ENCODE peak calls at places on chromosomes 16 and 17, in seven cellular contexts. Y is stomach, F is uterus, U is neural progenitor cell, J is HL-60, K is OCI-LY7, W is A549. C is an unnamed sample.

GRCh38 chr16:58020628-58021521 is 4.7 kb upstream of the MMP15 start:
- DNase-seq in Y (peak; percentile 74), K (peak; percentile 67), U (peak; percentile 69), W (peak; percentile 48), F (peak; percentile 54), J (peak; percentile 53), C (peak; percentile 46)

GRCh38 chr16:58187092-58187491 is 10.8 kb downstream of the CSNK2A2 start:
- DNase-seq in F (no peak), J (no peak), W (no peak), K (no peak), U (no peak), Y (no peak), C (no peak)

GRCh38 chr17:19904924-19905323 is 37.2 kb upstream of the ULK2 start:
- DNase-seq in U (no peak), F (no peak), J (no peak), K (no peak), Y (no peak), W (no peak), C (no peak)

GRCh38 chr17:47330548-47330947 is 6.8 kb downstream of the EFCAB13 start:
- DNase-seq in F (no peak), Y (no peak), W (no peak), K (no peak), J (no peak), U (no peak), C (no peak)

GRCh38 chr17:76623271-76624146 is 20.0 kb downstream of the ST6GALNAC1 start:
- DNase-seq in J (peak; percentile 71), Y (peak; percentile 80), K (peak; percentile 75), W (peak; percentile 74), F (peak; percentile 82), U (peak; percentile 73), C (peak; percentile 84)

GRCh38 chr16:80806957-80807356 is 2.6 kb upstream of the CDYL2 start:
- DNase-seq in W (peak; percentile 7), F (no peak), K (no peak), U (no peak), Y (no peak), J (no peak), C (no peak)

GRCh38 chr17:15957206-15957605 is 12.3 kb downstream of the ADORA2B start:
- DNase-seq in K (no peak), U (no peak), F (no peak), Y (no peak), J (no peak), W (no peak), C (no peak)

GRCh38 chr17:82238562-82239201 is 9.8 kb downstream of the SLC16A3 start:
- DNase-seq in K (no peak), Y (peak; percentile 90), F (peak; percentile 82), W (peak; percentile 75), J (peak; percentile 97), U (no peak), C (peak; percentile 85)

GRCh38 chr17:37490638-37491614 is 1.2 kb downstream of the DUSP14 start:
- DNase-seq in K (peak; percentile 33), Y (no peak), J (peak; percentile 49), F (peak; percentile 61), W (peak; percentile 82), U (peak; percentile 70), C (no peak)

GRCh38 chr17:79176792-79177601 is 102.4 kb downstream of the ENGASE start:
- DNase-seq in W (no peak), U (peak; percentile 51), J (no peak), Y (no peak), F (no peak), K (no peak), C (peak; percentile 89)

GRCh38 chr17:69651921-69652320 is 237.4 kb downstream of the MAP2K6 start:
- DNase-seq in Y (no peak), J (no peak), W (no peak), U (no peak), F (no peak), K (no peak), C (no peak)

GRCh38 chr16:73054732-73055481 is 7.0 kb upstream of the ZFHX3 start:
- DNase-seq in Y (no peak), F (no peak), K (peak; percentile 11), J (no peak), U (no peak), W (peak; percentile 45), C (no peak)

GRCh38 chr17:67386965-67387551 is 10.0 kb downstream of the PITPNC1 start:
- DNase-seq in Y (peak; percentile 42), U (peak; percentile 85), W (peak; percentile 81), K (peak; percentile 56), F (no peak), J (peak; percentile 50), C (peak; percentile 80)

GRCh38 chr16:87056083-87056482 is 261.1 kb downstream of the C16orf95 start:
- DNase-seq in F (no peak), K (no peak), J (no peak), U (no peak), W (peak; percentile 5), Y (no peak), C (no peak)

GRCh38 chr16:8763899-8764298 is 33.5 kb downstream of the TMEM186 start:
- DNase-seq in F (no peak), J (no peak), K (no peak), U (peak; percentile 22), Y (no peak), W (no peak), C (no peak)

GRCh38 chr16:2530629-2531318 is 434 bp downstream of the CEMP1 start:
- DNase-seq in W (no peak), J (no peak), F (peak; percentile 22), Y (no peak), K (no peak), U (no peak), C (no peak)

GRCh38 chr16:8950580-8951077 is 13.1 kb downstream of the USP7 start:
- DNase-seq in U (no peak), J (no peak), K (no peak), W (no peak), Y (no peak), F (no peak), C (no peak)

GRCh38 chr16:83602797-83603735 is 204.7 kb upstream of the HSBP1 start:
- DNase-seq in W (no peak), J (no peak), U (no peak), F (no peak), Y (no peak), K (no peak), C (no peak)

GRCh38 chr16:10679921-10680320 is 14.8 kb downstream of the TEKT5 start:
- DNase-seq in F (no peak), W (no peak), J (no peak), U (no peak), Y (no peak), K (no peak), C (no peak)

GRCh38 chr17:58081641-58082340 is 1.4 kb upstream of the DYNLL2 start:
- DNase-seq in Y (no peak), K (no peak), J (no peak), W (no peak), F (no peak), U (peak; percentile 78), C (peak; percentile 76)

DNA sequence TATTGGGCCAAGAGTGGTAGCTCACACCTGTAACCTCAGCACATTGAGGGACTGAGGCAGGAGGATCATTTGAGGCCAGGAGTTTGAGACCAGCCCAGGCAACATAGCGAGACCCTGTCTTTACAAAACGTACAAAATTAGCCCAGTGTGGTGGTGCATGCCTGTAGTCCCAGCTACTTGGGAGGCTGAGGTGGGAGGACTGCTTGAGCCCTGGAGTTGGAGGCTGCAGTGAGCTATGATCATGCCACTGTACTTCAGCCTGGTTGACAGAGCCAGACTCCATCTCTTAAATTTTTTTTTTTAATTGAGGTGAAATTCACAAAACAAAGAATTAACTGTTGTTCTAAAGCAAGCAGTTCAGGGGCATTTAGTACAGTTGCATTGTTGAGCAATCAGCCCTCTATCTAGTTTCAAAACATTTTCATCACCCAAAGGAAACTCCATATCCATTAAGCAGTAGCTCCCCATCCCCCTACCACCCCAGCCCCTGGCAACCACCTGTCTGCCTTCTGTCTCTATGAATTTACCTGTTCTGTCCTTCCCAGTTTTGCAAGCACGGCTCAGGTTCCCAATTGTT is 15.6 kb downstream of the SNX29 start:
- DNase-seq in F (no peak), J (peak; percentile 49), W (no peak), K (no peak), U (no peak), Y (no peak), C (no peak)
- H3K4me3 ChIP-seq in F (no peak overlapping the region), J (no peak overlapping the region), W (no peak overlapping the region), K (no peak overlapping the region), U (no peak overlapping the region), Y (no peak overlapping the region), C (no peak overlapping the region)

DNA sequence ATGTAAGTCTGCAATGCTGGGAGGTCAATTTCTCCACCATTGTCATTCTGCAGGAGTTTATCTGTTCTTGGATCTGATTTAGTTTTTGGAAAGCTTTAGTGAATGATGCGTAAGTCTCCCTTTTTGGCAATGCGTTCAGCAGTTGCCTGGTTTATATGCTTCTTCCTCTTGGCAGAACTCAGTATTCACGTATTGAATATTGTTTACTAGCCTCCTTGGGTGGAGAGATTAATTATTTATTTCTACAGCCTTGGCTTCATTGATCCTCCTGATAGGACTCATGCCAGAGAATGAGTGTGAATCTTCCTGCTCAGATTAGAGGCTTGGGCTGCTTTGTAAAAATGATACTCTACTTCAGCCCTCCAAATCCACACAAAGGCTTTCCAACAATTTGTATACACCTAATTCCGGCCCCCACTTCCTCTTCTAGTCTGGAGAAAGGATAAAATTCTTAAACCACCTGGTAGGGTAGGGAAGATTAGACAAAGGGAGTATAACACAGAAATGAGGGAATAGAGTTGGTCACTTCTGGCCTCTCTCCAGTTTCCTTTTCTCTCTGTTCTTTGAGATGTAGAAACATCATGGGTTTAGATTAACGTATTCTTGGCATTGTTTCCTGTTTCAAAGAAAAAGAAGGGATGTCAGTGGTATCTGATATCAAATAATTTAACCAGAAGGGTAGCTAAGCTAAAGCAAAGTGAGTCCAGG is 929.8 kb downstream of the KCNJ2 start:
- DNase-seq in W (no peak), Y (no peak), F (no peak), U (no peak), J (no peak), K (no peak), C (no peak)
- H3K27ac ChIP-seq in W (no peak overlapping the region), Y (no peak overlapping the region), F (no peak overlapping the region), U (no peak overlapping the region), J (no peak overlapping the region), K (no peak overlapping the region), C (no peak overlapping the region)

DNA sequence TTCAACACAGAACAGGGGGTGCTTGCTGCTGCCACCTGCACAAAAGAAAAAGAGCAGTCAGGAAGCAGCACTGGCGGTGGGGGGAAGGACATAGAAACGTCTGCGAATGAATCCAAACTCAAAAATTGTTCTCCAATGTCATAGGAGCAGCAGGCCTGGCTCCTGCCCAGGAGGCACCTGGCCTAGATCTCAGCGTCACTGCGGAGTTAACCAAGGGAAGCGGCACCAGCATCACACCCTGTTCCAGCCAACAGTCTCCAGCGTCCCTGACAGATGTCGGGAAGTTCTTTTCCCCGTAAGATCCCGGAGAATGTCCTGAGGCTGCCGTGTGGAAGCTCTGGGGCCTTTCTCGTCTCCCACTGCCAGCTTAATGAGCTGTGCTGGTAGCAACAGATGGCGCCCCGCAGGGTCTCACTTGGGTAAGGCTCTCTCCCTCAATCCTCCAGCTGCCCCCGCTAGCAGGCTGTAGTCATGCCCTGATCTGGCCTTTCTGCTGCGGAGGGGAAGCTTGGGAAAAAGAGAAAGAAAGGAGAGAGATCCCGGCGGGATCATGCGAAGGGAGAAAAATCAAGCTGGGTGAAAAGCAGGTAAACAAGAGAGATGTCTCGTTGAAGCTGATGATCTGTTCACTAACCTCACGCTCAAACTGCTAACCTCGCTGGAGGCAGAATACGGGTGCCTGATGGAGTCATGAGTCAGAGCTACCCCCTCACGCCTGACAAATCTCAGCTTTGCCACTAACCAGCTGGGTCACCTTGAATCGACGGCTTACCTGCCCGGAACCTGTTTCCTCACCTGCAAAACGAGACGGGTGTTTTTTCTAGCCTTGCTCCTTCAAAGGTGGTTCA is 57.4 kb downstream of the MARCHF10 start:
- DNase-seq in K (no peak), W (no peak), U (peak; percentile 62), Y (no peak), J (no peak), F (peak; percentile 29), C (peak; percentile 99)
- TF ChIP-seq CTCF in K (no peak), W (no peak), U (no peak), Y (no peak), J (no peak), F (no peak), C (peak; percentile 39)

GRCh38 chr16:1159973-1160772 is 7.3 kb downstream of the CACNA1H start:
- DNase-seq in F (peak; percentile 82), Y (no peak), W (no peak), K (no peak), J (no peak), U (no peak), C (peak; percentile 72)
- H3K4me3 ChIP-seq in F (no peak overlapping the region), Y (no peak overlapping the region), W (no peak overlapping the region), K (no peak overlapping the region), J (no peak overlapping the region), U (no peak overlapping the region), C (peak overlapping the region; percentile 35)